ENCODE peak calls at places on chromosome 21, in seven cellular contexts. Z is pancreas, O is breast epithelium, Q is ACHN, N is BJ, M is tibial nerve, U is NCI-H1436. X is an unnamed sample.

GRCh38 chr21:42751866-42752265 is 98.4 kb downstream of the PDE9A start:
- DNase-seq in Z (no peak), O (no peak), Q (no peak), N (no peak), M (no peak), U (no peak), X (no peak)

GRCh38 chr21:42679319-42679981 is 26.0 kb downstream of the PDE9A start:
- DNase-seq in Z (no peak), O (no peak), Q (no peak), N (no peak), M (no peak), U (no peak), X (no peak)

GRCh38 chr21:45511661-45512431 is 30.4 kb downstream of the SLC19A1 start:
- DNase-seq in Z (peak), O (no peak), Q (no peak), N (no peak), M (no peak), U (no peak), X (no peak)

GRCh38 chr21:44571296-44571695 is 2.2 kb upstream of the KRTAP10-4 start:
- DNase-seq in Z (no peak), O (no peak), Q (no peak), N (no peak), M (no peak), U (no peak), X (no peak)

GRCh38 chr21:15730484-15731242 is 881 bp downstream of the USP25 start:
- DNase-seq in Z (peak), O (no peak), Q (no peak), N (no peak), M (no peak), U (no peak), X (no peak)

GRCh38 chr21:46095106-46095719 is 2.7 kb upstream of the COL6A2 start:
- DNase-seq in Z (no peak), O (no peak), Q (no peak), N (no peak), M (no peak), U (no peak), X (no peak)

GRCh38 chr21:17461014-17461413 is 51.8 kb upstream of the CXADR start:
- DNase-seq in Z (no peak), O (no peak), Q (no peak), N (peak), M (no peak), U (no peak), X (no peak)

GRCh38 chr21:30463713-30464112 is 16.5 kb downstream of the KRTAP19-1 start:
- DNase-seq in Z (no peak), O (no peak), Q (peak), N (no peak), M (no peak), U (no peak), X (no peak)

GRCh38 chr21:42534901-42535378 is 21.3 kb downstream of the SLC37A1 start:
- DNase-seq in Z (no peak), O (no peak), Q (no peak), N (no peak), M (no peak), U (no peak), X (no peak)

GRCh38 chr21:14850394-14850793 is 214.4 kb downstream of the NRIP1 start:
- DNase-seq in Z (no peak), O (no peak), Q (no peak), N (peak), M (no peak), U (no peak), X (no peak)

GRCh38 chr21:27649323-27649722 is 682.4 kb upstream of the ADAMTS5 start:
- DNase-seq in Z (no peak), O (no peak), Q (no peak), N (peak), M (no peak), U (no peak), X (no peak)

GRCh38 chr21:44303490-44303981 is 3.7 kb downstream of the PFKL start:
- DNase-seq in Z (no peak), O (no peak), Q (peak), N (no peak), M (no peak), U (no peak), X (peak)

GRCh38 chr21:36860736-36861594 is 105.5 kb downstream of the HLCS start:
- DNase-seq in Z (no peak), O (no peak), Q (peak), N (peak), M (no peak), U (no peak), X (peak)

GRCh38 chr21:41881051-41881450 is 1.9 kb upstream of the PRDM15 start:
- DNase-seq in Z (no peak), O (no peak), Q (no peak), N (no peak), M (no peak), U (no peak), X (no peak)

GRCh38 chr21:37767984-37768383 is 148.3 kb downstream of the KCNJ6 start:
- DNase-seq in Z (no peak), O (no peak), Q (no peak), N (no peak), M (no peak), U (no peak), X (no peak)

GRCh38 chr21:25872271-25872670 is 137.5 kb downstream of the GABPA start:
- DNase-seq in Z (no peak), O (no peak), Q (no peak), N (no peak), M (no peak), U (no peak), X (no peak)

GRCh38 chr21:36021251-36021837 is 39.0 kb downstream of the SETD4 start:
- DNase-seq in Z (no peak), O (no peak), Q (no peak), N (no peak), M (no peak), U (no peak), X (no peak)

GRCh38 chr21:44755227-44755626 is 43.9 kb upstream of the TSPEAR start:
- DNase-seq in Z (no peak), O (no peak), Q (no peak), N (no peak), M (no peak), U (no peak), X (no peak)

GRCh38 chr21:14607262-14607661 is 61.1 kb upstream of the SAMSN1 start:
- DNase-seq in Z (no peak), O (no peak), Q (no peak), N (no peak), M (no peak), U (no peak), X (no peak)

GRCh38 chr21:45470087-45470515 is 65.1 kb downstream of the COL18A1 start:
- DNase-seq in Z (peak), O (no peak), Q (no peak), N (peak), M (no peak), U (no peak), X (no peak)

GRCh38 chr21:38409907-38410306 is 88.4 kb downstream of the ERG start:
- DNase-seq in Z (no peak), O (no peak), Q (no peak), N (no peak), M (no peak), U (no peak), X (no peak)

GRCh38 chr21:36164427-36164784 is 7.8 kb downstream of the DOP1B start:
- DNase-seq in Z (no peak), O (no peak), Q (no peak), N (no peak), M (no peak), U (no peak), X (no peak)

GRCh38 chr21:45440736-45441350 is 35.9 kb downstream of the COL18A1 start:
- DNase-seq in Z (peak), O (no peak), Q (no peak), N (no peak), M (no peak), U (no peak), X (no peak)

GRCh38 chr21:36204980-36205379 is 48.4 kb downstream of the DOP1B start:
- DNase-seq in Z (no peak), O (no peak), Q (no peak), N (no peak), M (no peak), U (no peak), X (no peak)

GRCh38 chr21:45192332-45192731 is 95.4 kb downstream of the POFUT2 start:
- DNase-seq in Z (no peak), O (no peak), Q (no peak), N (no peak), M (no peak), U (no peak), X (no peak)

GRCh38 chr21:34243562-34243961 is 120.2 kb upstream of the KCNE2 start:
- DNase-seq in Z (no peak), O (no peak), Q (peak), N (no peak), M (no peak), U (no peak), X (peak)

GRCh38 chr21:43331962-43332458 is 94.9 kb downstream of the SIK1 start:
- DNase-seq in Z (no peak), O (peak), Q (no peak), N (no peak), M (no peak), U (no peak), X (no peak)

GRCh38 chr21:32806810-32807386 is 35.3 kb upstream of the PAXBP1 start:
- DNase-seq in Z (no peak), O (no peak), Q (no peak), N (no peak), M (no peak), U (no peak), X (no peak)

GRCh38 chr21:34992180-34992579 is 56.9 kb downstream of the RUNX1 start:
- DNase-seq in Z (no peak), O (no peak), Q (no peak), N (no peak), M (no peak), U (no peak), X (no peak)

GRCh38 chr21:44615466-44615865 is 3.6 kb downstream of the KRTAP10-8 start:
- DNase-seq in Z (no peak), O (no peak), Q (no peak), N (no peak), M (no peak), U (no peak), X (no peak)

GRCh38 chr21:45290948-45291612 is 3.4 kb upstream of the POFUT2 start:
- DNase-seq in Z (no peak), O (peak), Q (no peak), N (no peak), M (peak), U (no peak), X (no peak)

GRCh38 chr21:43343095-43343991 is 83.6 kb downstream of the SIK1 start:
- DNase-seq in Z (peak), O (peak), Q (no peak), N (no peak), M (no peak), U (no peak), X (peak)

GRCh38 chr21:45574691-45575090 is 32.5 kb upstream of the SLC19A1 start:
- DNase-seq in Z (peak), O (peak), Q (no peak), N (no peak), M (peak), U (no peak), X (no peak)

GRCh38 chr21:41977034-41977950 is 23.5 kb upstream of the C2CD2 start:
- DNase-seq in Z (no peak), O (no peak), Q (no peak), N (no peak), M (no peak), U (no peak), X (no peak)

GRCh38 chr21:28776251-28776650 is 216.4 kb downstream of the LTN1 start:
- DNase-seq in Z (no peak), O (no peak), Q (no peak), N (no peak), M (no peak), U (no peak), X (no peak)

GRCh38 chr21:38820471-38821239 is 14.9 kb downstream of the ETS2 start:
- DNase-seq in Z (no peak), O (no peak), Q (no peak), N (no peak), M (no peak), U (no peak), X (no peak)

GRCh38 chr21:29775462-29775861 is 164.3 kb downstream of the GRIK1 start:
- DNase-seq in Z (no peak), O (no peak), Q (no peak), N (no peak), M (no peak), U (no peak), X (no peak)

GRCh38 chr21:18529253-18529652 is 125.7 kb upstream of the TMPRSS15 start:
- DNase-seq in Z (no peak), O (no peak), Q (no peak), N (no peak), M (no peak), U (no peak), X (no peak)

GRCh38 chr21:14414932-14415508 is 32.1 kb upstream of the HSPA13 start:
- DNase-seq in Z (no peak), O (no peak), Q (no peak), N (no peak), M (no peak), U (no peak), X (no peak)

X was measured in Calu3.